ENCODE peak calls at places on chromosomes 5 and 9, in five cellular contexts. A is GM12878, D is aorta, K is fibroblast of lung, H is WERI-Rb-1. Q is an unnamed sample.

GRCh38 chr9:120891255-120891954 is 14.4 kb upstream of the PHF19 start:
- DNase-seq in D (no peak), A (no peak), K (peak; percentile 32), H (no peak), Q (no peak)

GRCh38 chr5:174101331-174101730 is 55.8 kb downstream of the NSG2 start:
- DNase-seq in D (no peak), H (no peak), K (no peak), A (no peak), Q (no peak)

GRCh38 chr5:156597276-156597675 is 252.8 kb upstream of the PPP1R2B start:
- DNase-seq in K (no peak), D (no peak), H (no peak), A (no peak), Q (no peak)

GRCh38 chr5:115460476-115460875 is 84.1 kb downstream of the FEM1C start:
- DNase-seq in H (no peak), D (no peak), A (peak; percentile 40), K (peak; percentile 78), Q (peak; percentile 57)

GRCh38 chr5:759781-760362 is 24.7 kb downstream of the ZDHHC11B start:
- DNase-seq in A (no peak), D (peak; percentile 49), H (no peak), K (no peak), Q (no peak)

GRCh38 chr5:138461343-138462125 is 3.7 kb upstream of the EGR1 start:
- DNase-seq in A (no peak), D (no peak), H (no peak), K (peak; percentile 52), Q (peak; percentile 83)

GRCh38 chr9:74951725-74952151 is 974 bp downstream of the C9orf40 start:
- DNase-seq in D (peak; percentile 66), H (peak; percentile 40), K (peak; percentile 25), A (no peak), Q (peak; percentile 27)

GRCh38 chr9:19998823-19999455 is 210.1 kb upstream of the SLC24A2 start:
- DNase-seq in D (no peak), A (peak; percentile 39), H (no peak), K (no peak), Q (no peak)

GRCh38 chr9:14170973-14171596 is 142.9 kb downstream of the NFIB start:
- DNase-seq in A (no peak), K (peak; percentile 70), H (no peak), D (no peak), Q (peak; percentile 79)

GRCh38 chr5:136192526-136193395 is at the start of gene SMIM32:
- DNase-seq in K (no peak), A (no peak), H (peak; percentile 72), D (no peak), Q (peak; percentile 7)

GRCh38 chr5:7884491-7885273 is 15.7 kb downstream of the MTRR start:
- DNase-seq in H (no peak), A (no peak), D (no peak), K (no peak), Q (peak; percentile 7)

GRCh38 chr9:122939611-122940010 is 1.2 kb upstream of the RABGAP1 start:
- DNase-seq in K (no peak), H (no peak), D (no peak), A (no peak), Q (no peak)

GRCh38 chr9:77648458-77649108 is 461 bp upstream of the GNA14 start:
- DNase-seq in K (peak; percentile 22), H (peak; percentile 19), D (peak; percentile 74), A (no peak), Q (peak; percentile 38)

GRCh38 chr5:116660929-116661328 is 86.3 kb upstream of the SEMA6A start:
- DNase-seq in H (no peak), D (no peak), K (no peak), A (no peak), Q (no peak)

GRCh38 chr5:96655506-96655905 is 6.7 kb upstream of the CAST start:
- DNase-seq in H (no peak), A (no peak), K (peak; percentile 68), D (no peak), Q (peak; percentile 43)

GRCh38 chr5:616342-617039 is 4.4 kb downstream of the CEP72 start:
- DNase-seq in H (peak; percentile 75), A (no peak), D (no peak), K (no peak), Q (peak; percentile 6)

GRCh38 chr9:129185991-129186390 is 7.9 kb upstream of the IER5L start:
- DNase-seq in K (no peak), A (no peak), D (no peak), H (no peak), Q (no peak)

GRCh38 chr9:113556877-113557593 is 93.5 kb downstream of the RGS3 start:
- DNase-seq in H (no peak), D (peak; percentile 7), K (peak; percentile 49), A (no peak), Q (peak; percentile 15)

GRCh38 chr9:137359850-137360249 is 57.8 kb upstream of the NRARP start:
- DNase-seq in K (no peak), H (no peak), A (no peak), D (no peak), Q (no peak)

GRCh38 chr5:68251386-68251785 is 35.8 kb downstream of the PIK3R1 start:
- DNase-seq in H (no peak), K (no peak), D (peak; percentile 61), A (no peak), Q (peak; percentile 39)

GRCh38 chr5:38780950-38781349 is 64.9 kb upstream of the OSMR start:
- DNase-seq in A (no peak), D (peak; percentile 66), H (no peak), K (peak; percentile 91), Q (peak; percentile 91)

DNA sequence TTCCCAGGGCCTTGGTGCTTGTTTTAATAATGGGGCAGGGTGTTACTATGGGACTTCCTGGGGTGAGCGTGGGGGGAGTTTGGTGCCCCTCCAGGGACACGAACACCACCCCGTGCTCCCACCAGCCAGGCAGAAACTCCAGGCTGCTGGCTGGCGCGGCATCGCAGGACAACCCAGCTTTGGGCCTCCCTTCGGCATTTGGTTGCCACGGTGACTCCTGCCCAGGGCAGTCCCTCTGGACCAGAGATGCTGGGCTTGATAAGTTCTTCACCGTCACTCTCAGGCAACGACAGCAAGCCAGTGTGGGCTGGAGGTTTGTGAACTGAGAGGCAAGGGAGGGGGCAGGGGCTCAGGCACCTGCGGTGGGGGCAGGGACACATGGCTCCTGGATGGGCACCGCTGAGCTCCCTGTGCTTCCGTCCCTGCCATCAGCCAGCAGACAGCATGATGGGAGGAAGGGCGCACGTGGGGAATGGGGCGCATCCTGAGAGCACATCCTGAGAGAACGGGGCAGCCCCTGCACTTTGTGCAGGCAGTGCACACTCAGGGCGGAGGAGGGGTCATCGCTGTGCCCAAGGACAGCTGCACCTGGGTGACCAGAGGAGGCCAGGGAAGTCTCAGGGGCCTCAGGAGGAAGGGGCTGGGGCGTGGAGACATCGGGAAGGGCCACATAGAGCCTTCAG is 116.4 kb downstream of the RXRA start:
- DNase-seq in H (no peak), K (peak; percentile 39), A (no peak), D (no peak), Q (peak; percentile 28)
- H3K4me3 ChIP-seq in H (no peak overlapping the region), K (no peak overlapping the region), A (no peak overlapping the region), D (no peak overlapping the region), Q (no peak overlapping the region)

DNA sequence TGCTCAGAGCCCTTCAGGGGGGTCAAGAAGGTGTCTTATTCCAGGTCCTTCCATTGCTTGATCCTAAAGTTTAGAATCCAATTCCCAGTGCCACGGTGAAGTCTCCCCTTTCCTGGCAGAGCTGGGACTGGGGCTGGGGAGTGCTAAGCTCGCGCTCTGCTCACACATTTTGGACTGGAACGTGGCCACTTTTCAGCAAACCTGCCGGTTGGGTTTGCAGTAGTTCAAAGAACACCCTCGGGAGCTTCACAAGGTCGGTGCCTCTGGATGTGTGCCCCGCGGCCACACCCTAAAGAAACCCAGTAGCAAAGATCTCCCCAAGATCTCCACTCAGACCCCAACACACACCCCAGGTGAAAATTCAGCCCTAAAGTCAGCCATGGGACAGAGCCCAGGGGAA is at the start of gene C9orf152:
- DNase-seq in A (no peak), D (no peak), K (no peak), H (no peak), Q (no peak)
- H3K4me3 ChIP-seq in A (no peak within 1 kb of the TSS), D (no peak within 1 kb of the TSS), K (no peak within 1 kb of the TSS), H (no peak within 1 kb of the TSS), Q (no peak within 1 kb of the TSS)

DNA sequence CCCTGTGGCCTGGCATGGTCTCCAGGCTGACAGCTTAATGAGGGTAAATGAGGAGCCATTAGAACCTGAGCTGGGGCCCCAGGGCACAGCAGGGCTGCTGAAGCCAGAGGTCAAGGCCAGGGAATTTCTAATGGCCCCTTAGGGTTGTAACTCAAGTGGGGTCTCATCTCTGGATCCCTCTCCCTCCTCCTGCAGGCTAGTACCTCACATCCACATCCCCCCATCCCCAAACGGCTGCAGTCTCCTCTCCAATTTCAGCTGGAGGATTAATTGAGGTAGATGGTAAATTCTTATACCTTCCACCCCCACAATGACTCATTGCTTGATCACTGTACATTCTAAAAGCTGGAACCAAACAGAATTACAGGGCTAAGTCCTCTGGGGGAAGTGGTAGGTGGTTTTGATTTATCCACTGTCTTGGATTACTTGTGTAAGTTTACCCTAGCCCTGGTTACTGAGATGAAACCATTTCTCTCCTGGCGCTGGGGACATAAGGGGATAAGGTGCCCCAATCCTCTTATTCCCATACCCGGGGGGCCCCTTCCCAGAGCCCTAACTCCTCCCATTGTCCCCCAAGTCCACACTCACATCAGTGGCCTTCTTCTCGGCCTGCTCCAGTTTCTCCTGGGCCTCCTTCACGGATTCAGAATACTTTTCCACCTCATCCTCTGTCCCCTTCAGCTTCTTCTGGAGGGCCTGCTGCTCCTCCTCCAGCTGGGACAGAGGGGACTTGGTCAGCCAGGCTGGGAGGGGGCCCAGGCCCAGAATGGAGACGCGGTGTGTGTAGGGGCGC is 971 bp downstream of the TPM2 start:
- DNase-seq in D (no peak), K (peak; percentile 79), H (no peak), A (no peak), Q (peak; percentile 76)
- H3K4me3 ChIP-seq in D (peak overlapping the region; percentile 95), K (peak overlapping the region; percentile 57), H (no peak overlapping the region), A (peak overlapping the region; percentile 36), Q (peak overlapping the region; percentile 87)

GRCh38 chr9:109834855-109835254 is 54.9 kb downstream of the PALM2AKAP2 start:
- DNase-seq in D (no peak), A (no peak), H (no peak), K (no peak), Q (no peak)
- H3K4me3 ChIP-seq in D (no peak overlapping the region), A (no peak overlapping the region), H (no peak overlapping the region), K (no peak overlapping the region), Q (no peak overlapping the region)

GRCh38 chr5:175826980-175827379 is 44.4 kb upstream of the CPLX2 start:
- DNase-seq in D (no peak), A (no peak), H (no peak), K (no peak), Q (no peak)
- H3K4me3 ChIP-seq in D (no peak overlapping the region), A (no peak overlapping the region), H (no peak overlapping the region), K (no peak overlapping the region), Q (no peak overlapping the region)

DNA sequence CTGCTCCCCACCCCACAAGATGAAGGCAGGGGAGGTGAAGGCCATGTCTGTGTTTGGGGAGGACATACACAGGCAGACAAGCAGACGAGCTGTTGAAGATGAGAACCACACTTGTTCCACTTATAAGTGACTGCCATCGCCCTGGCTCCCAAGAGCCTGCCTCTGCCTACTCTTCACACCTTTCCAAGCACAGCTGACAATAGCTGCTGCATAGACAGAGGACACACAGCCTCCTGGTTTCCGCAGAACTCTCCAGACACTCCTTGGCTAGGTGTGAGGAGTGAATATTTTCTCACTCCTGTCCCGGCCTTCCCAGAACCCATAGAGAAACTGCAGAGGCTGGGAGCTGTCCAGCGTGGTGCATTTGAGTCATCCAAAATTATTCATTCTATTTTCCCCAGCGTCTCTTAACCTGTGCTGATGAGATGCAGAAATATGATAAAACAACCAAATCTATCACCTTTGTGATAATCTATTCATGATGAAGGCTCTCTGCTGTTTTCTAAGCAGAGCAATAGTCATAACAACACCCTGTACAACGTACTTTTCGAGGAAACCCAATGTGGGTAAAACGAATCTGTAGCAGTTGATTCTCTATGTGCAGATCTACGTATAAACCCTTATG is 24.7 kb downstream of the KLF9 start:
- DNase-seq in D (no peak), K (peak; percentile 62), H (no peak), A (no peak), Q (peak; percentile 67)
- H3K4me3 ChIP-seq in D (no peak overlapping the region), K (no peak overlapping the region), H (no peak overlapping the region), A (no peak overlapping the region), Q (no peak overlapping the region)